ENCODE peak calls at places on chromosome 9, in seven cellular contexts. I, S, L, T, Y, O and B are unnamed samples.

GRCh38 chr9:5186416-5187169 is 1.2 kb upstream of the INSL6 start:
- DNase-seq in S (peak; percentile 20), T (peak; percentile 63), Y (peak; percentile 67), L (peak; percentile 30), O (no peak), I (peak; percentile 57), B (peak; percentile 69)

GRCh38 chr9:103991698-103992097 is 102.4 kb upstream of the SMC2 start:
- DNase-seq in S (no peak), L (no peak), O (no peak), T (peak; percentile 10), I (no peak), Y (peak; percentile 56), B (no peak)

GRCh38 chr9:112020680-112021596 is 124.3 kb downstream of the UGCG start:
- DNase-seq in I (no peak), T (peak; percentile 52), O (no peak), L (no peak), S (no peak), Y (peak; percentile 89), B (no peak)

GRCh38 chr9:127809562-127810377 is 7.1 kb downstream of the FPGS start:
- DNase-seq in T (no peak), S (no peak), L (no peak), O (no peak), I (peak; percentile 66), Y (no peak), B (no peak)

GRCh38 chr9:130735566-130735965 is 42.0 kb downstream of the EXOSC2 start:
- DNase-seq in S (no peak), L (no peak), Y (no peak), T (no peak), O (no peak), I (no peak), B (no peak)

GRCh38 chr9:20208951-20209350 is 413.3 kb downstream of the MLLT3 start:
- DNase-seq in S (no peak), L (no peak), T (no peak), Y (no peak), I (no peak), O (no peak), B (no peak)

GRCh38 chr9:33288235-33288634 is 2.1 kb upstream of the NFX1 start:
- DNase-seq in O (no peak), I (no peak), Y (no peak), S (no peak), L (no peak), T (no peak), B (no peak)

GRCh38 chr9:110918316-110919054 is 119.8 kb downstream of the LPAR1 start:
- DNase-seq in I (no peak), Y (peak; percentile 94), S (no peak), L (no peak), T (peak; percentile 88), O (no peak), B (no peak)

GRCh38 chr9:27528886-27529315 is 713 bp downstream of the MOB3B start:
- DNase-seq in S (peak; percentile 42), T (no peak), O (peak; percentile 71), Y (no peak), I (peak; percentile 50), L (peak; percentile 32), B (peak; percentile 65)

GRCh38 chr9:132637801-132638200 is 32.0 kb downstream of the DDX31 start:
- DNase-seq in Y (no peak), S (no peak), O (no peak), T (no peak), I (no peak), L (no peak), B (no peak)

GRCh38 chr9:124502711-124503702 is 4.2 kb downstream of the NR5A1 start:
- DNase-seq in Y (no peak), L (no peak), T (no peak), I (no peak), S (no peak), O (no peak), B (no peak)